ENCODE peak calls at places on chromosomes 11 and 22, in five cellular contexts. One of them, this sample, is unnamed.

GRCh38 chr11:2775083-2775625 is 75.4 kb upstream of the KCNQ1OT1 start:
- DNase-seq in K562: no peak
- DNase-seq in H1: no peak
- DNase-seq in transverse colon: no peak
- DNase-seq in spleen: peak; percentile 53
- DNase-seq in this sample: peak; percentile 14

GRCh38 chr11:44993971-44994705 is 43.5 kb upstream of the TP53I11 start:
- DNase-seq in K562: no peak
- DNase-seq in H1: no peak
- DNase-seq in transverse colon: no peak
- DNase-seq in spleen: no peak
- DNase-seq in this sample: no peak

GRCh38 chr11:45048870-45049825 is 97.3 kb upstream of the PRDM11 start:
- DNase-seq in K562: no peak
- DNase-seq in H1: no peak
- DNase-seq in transverse colon: no peak
- DNase-seq in spleen: no peak
- DNase-seq in this sample: no peak

GRCh38 chr11:12692238-12693074 is 18.2 kb downstream of the TEAD1 start:
- DNase-seq in K562: peak; percentile 72
- DNase-seq in H1: no peak
- DNase-seq in transverse colon: peak; percentile 92
- DNase-seq in spleen: no peak
- DNase-seq in this sample: peak; percentile 73

GRCh38 chr11:88827018-88827676 is 238.6 kb downstream of the GRM5 start:
- DNase-seq in K562: no peak
- DNase-seq in H1: no peak
- DNase-seq in transverse colon: no peak
- DNase-seq in spleen: no peak
- DNase-seq in this sample: no peak

GRCh38 chr11:44575962-44576361 is 10.5 kb downstream of the CD82 start:
- DNase-seq in K562: no peak
- DNase-seq in H1: no peak
- DNase-seq in transverse colon: no peak
- DNase-seq in spleen: no peak
- DNase-seq in this sample: no peak

GRCh38 chr11:16418698-16419097 is 62.4 kb upstream of the SOX6 start:
- DNase-seq in K562: no peak
- DNase-seq in H1: no peak
- DNase-seq in transverse colon: no peak
- DNase-seq in spleen: no peak
- DNase-seq in this sample: no peak

GRCh38 chr11:80188228-80188627 is 747.4 kb upstream of the TENM4 start:
- DNase-seq in K562: no peak
- DNase-seq in H1: no peak
- DNase-seq in transverse colon: no peak
- DNase-seq in spleen: no peak
- DNase-seq in this sample: no peak

GRCh38 chr11:2837096-2837601 is 48.4 kb downstream of the CDKN1C start:
- DNase-seq in K562: peak; percentile 82
- DNase-seq in H1: no peak
- DNase-seq in transverse colon: peak; percentile 68
- DNase-seq in spleen: no peak
- DNase-seq in this sample: peak; percentile 54

GRCh38 chr11:17280494-17281127 is 4.1 kb downstream of the NUCB2 start:
- DNase-seq in K562: no peak
- DNase-seq in H1: no peak
- DNase-seq in transverse colon: no peak
- DNase-seq in spleen: no peak
- DNase-seq in this sample: no peak

GRCh38 chr11:36577373-36577772 is 9.6 kb downstream of the RAG1 start:
- DNase-seq in K562: no peak
- DNase-seq in H1: no peak
- DNase-seq in transverse colon: no peak
- DNase-seq in spleen: no peak
- DNase-seq in this sample: no peak

GRCh38 chr11:79080506-79080905 is 360.3 kb downstream of the TENM4 start:
- DNase-seq in K562: no peak
- DNase-seq in H1: no peak
- DNase-seq in transverse colon: no peak
- DNase-seq in spleen: no peak
- DNase-seq in this sample: no peak

GRCh38 chr11:84673753-84674152 is 953.4 kb downstream of the DLG2 start:
- DNase-seq in K562: no peak
- DNase-seq in H1: no peak
- DNase-seq in transverse colon: no peak
- DNase-seq in spleen: no peak
- DNase-seq in this sample: no peak

GRCh38 chr22:44736581-44737413 is 15.6 kb upstream of the ARHGAP8 start:
- DNase-seq in K562: no peak
- DNase-seq in H1: no peak
- DNase-seq in transverse colon: no peak
- DNase-seq in spleen: no peak
- DNase-seq in this sample: no peak

GRCh38 chr22:44734278-44734677 is 18.1 kb upstream of the ARHGAP8 start:
- DNase-seq in K562: no peak
- DNase-seq in H1: no peak
- DNase-seq in transverse colon: no peak
- DNase-seq in spleen: no peak
- DNase-seq in this sample: no peak

GRCh38 chr22:44737414-44738346 is 14.7 kb upstream of the ARHGAP8 start:
- DNase-seq in K562: no peak
- DNase-seq in H1: no peak
- DNase-seq in transverse colon: no peak
- DNase-seq in spleen: no peak
- DNase-seq in this sample: no peak

GRCh38 chr22:44734801-44735517 is 17.4 kb upstream of the ARHGAP8 start:
- DNase-seq in K562: no peak
- DNase-seq in H1: no peak
- DNase-seq in transverse colon: no peak
- DNase-seq in spleen: no peak
- DNase-seq in this sample: no peak

GRCh38 chr22:44735518-44736428 is 16.6 kb upstream of the ARHGAP8 start:
- DNase-seq in K562: peak; percentile 71
- DNase-seq in H1: peak; percentile 49
- DNase-seq in transverse colon: peak; percentile 84
- DNase-seq in spleen: peak; percentile 94
- DNase-seq in this sample: no peak
- TF ChIP-seq POLR2AphosphoS5 in K562: no peak
- TF ChIP-seq POLR2AphosphoS5 in H1: no peak
- TF ChIP-seq POLR2AphosphoS5 in transverse colon: no peak
- TF ChIP-seq POLR2AphosphoS5 in spleen: peak; percentile 66
- TF ChIP-seq POLR2AphosphoS5 in this sample: peak; percentile 25

DNA sequence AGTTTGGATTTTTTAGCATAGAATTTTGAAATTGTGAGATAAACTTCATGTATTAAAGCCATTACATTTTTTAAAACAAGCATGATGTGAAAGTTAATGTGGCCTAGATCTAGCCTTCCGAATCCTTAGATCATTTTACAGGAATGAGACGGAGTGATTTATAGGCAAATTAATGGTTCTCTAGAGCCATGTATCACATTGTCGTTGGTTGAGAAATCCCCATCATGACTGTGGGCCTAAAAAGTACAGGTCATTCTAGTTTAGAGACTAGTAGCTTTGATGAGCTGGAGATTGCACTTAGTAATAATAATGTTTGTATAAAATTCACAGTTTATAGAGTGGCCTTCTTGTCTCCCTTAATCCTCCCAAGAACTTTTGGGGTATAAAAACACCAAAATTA is 7.1 kb downstream of the EWSR1 start:
- DNase-seq in K562: no peak
- DNase-seq in H1: no peak
- DNase-seq in transverse colon: no peak
- DNase-seq in spleen: no peak
- DNase-seq in this sample: no peak
- TF ChIP-seq POLR2A in K562: no peak
- TF ChIP-seq POLR2A in H1: no peak
- TF ChIP-seq POLR2A in transverse colon: no peak
- TF ChIP-seq POLR2A in spleen: no peak
- TF ChIP-seq POLR2A in this sample: no peak

GRCh38 chr11:537622-538430 is 499 bp downstream of the LRRC56 start:
- DNase-seq in K562: no peak
- DNase-seq in H1: no peak
- DNase-seq in transverse colon: no peak
- DNase-seq in spleen: no peak
- DNase-seq in this sample: no peak

GRCh38 chr11:538431-539051 is 1.2 kb downstream of the LRRC56 start:
- DNase-seq in K562: no peak
- DNase-seq in H1: no peak
- DNase-seq in transverse colon: no peak
- DNase-seq in spleen: peak; percentile 76
- DNase-seq in this sample: no peak

GRCh38 chr11:535519-536454 is at the start of gene HRAS:
- DNase-seq in K562: peak; percentile 96
- DNase-seq in H1: peak; percentile 70
- DNase-seq in transverse colon: peak; percentile 97
- DNase-seq in spleen: peak; percentile 98
- DNase-seq in this sample: peak; percentile 96

GRCh38 chr11:534592-535518 is 521 bp downstream of the HRAS start:
- DNase-seq in K562: peak; percentile 34
- DNase-seq in H1: no peak
- DNase-seq in transverse colon: no peak
- DNase-seq in spleen: peak; percentile 89
- DNase-seq in this sample: peak; percentile 82

GRCh38 chr11:536841-537621 is at the start of gene LRRC56:
- DNase-seq in K562: peak; percentile 95
- DNase-seq in H1: no peak
- DNase-seq in transverse colon: peak; percentile 93
- DNase-seq in spleen: peak; percentile 98
- DNase-seq in this sample: peak; percentile 83
- TF ChIP-seq POLR2AphosphoS5 in K562: no peak
- TF ChIP-seq POLR2AphosphoS5 in H1: no peak
- TF ChIP-seq POLR2AphosphoS5 in transverse colon: peak; percentile 25
- TF ChIP-seq POLR2AphosphoS5 in spleen: peak; percentile 93
- TF ChIP-seq POLR2AphosphoS5 in this sample: peak; percentile 51

DNA sequence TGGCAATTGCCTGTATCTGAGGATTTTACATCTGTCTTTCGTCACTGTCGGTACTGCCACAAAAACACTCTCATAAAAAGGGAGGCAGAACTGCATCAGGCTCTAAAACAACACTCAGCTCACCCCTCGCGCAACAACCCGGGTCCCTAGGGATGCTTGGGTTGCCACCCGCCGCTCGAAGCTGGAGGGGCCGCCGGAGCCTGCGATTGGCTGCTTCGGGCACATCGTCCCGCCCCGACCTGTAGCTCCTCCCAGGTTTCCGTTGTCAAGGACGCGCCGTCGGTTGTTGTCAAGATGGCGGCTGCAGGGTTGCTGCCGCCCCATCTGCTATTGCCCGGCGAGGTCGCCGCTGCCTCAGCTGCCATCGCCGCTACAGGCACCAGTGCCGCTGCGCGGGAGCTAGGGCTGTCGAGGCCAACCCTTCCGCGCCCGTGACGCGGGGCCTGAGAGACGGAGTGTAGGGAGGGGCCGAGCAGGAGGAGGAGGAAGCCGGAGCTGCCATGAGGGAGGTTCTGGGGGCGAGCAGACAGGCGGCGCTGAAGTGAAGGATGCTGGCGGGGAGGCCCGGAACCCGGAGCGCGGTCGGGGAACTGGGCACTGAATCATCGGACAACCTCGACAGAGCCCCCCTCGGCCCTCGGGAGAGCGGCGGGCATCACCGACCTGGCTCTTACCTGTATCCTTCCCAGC is at the start of gene CEP126:
- DNase-seq in K562: peak; percentile 70
- DNase-seq in H1: peak; percentile 89
- DNase-seq in transverse colon: peak; percentile 95
- DNase-seq in spleen: peak; percentile 97
- DNase-seq in this sample: peak; percentile 92
- TF ChIP-seq POLR2A in K562: no peak
- TF ChIP-seq POLR2A in H1: no peak
- TF ChIP-seq POLR2A in transverse colon: peak; percentile 50
- TF ChIP-seq POLR2A in spleen: no peak
- TF ChIP-seq POLR2A in this sample: peak; percentile 34

GRCh38 chr11:11424696-11425095 is 71.6 kb upstream of the CSNK2A3 start:
- DNase-seq in K562: no peak
- DNase-seq in H1: no peak
- DNase-seq in transverse colon: no peak
- DNase-seq in spleen: no peak
- DNase-seq in this sample: no peak

GRCh38 chr11:11428714-11429113 is 75.7 kb upstream of the CSNK2A3 start:
- DNase-seq in K562: no peak
- DNase-seq in H1: no peak
- DNase-seq in transverse colon: no peak
- DNase-seq in spleen: no peak
- DNase-seq in this sample: no peak

GRCh38 chr11:11425806-11426205 is 72.8 kb upstream of the CSNK2A3 start:
- DNase-seq in K562: no peak
- DNase-seq in H1: no peak
- DNase-seq in transverse colon: no peak
- DNase-seq in spleen: no peak
- DNase-seq in this sample: no peak

GRCh38 chr11:11426226-11426915 is 73.3 kb upstream of the CSNK2A3 start:
- DNase-seq in K562: no peak
- DNase-seq in H1: no peak
- DNase-seq in transverse colon: no peak
- DNase-seq in spleen: no peak
- DNase-seq in this sample: no peak

GRCh38 chr11:11427185-11427944 is 74.3 kb upstream of the CSNK2A3 start:
- DNase-seq in K562: no peak
- DNase-seq in H1: no peak
- DNase-seq in transverse colon: no peak
- DNase-seq in spleen: no peak
- DNase-seq in this sample: no peak
- TF ChIP-seq POLR2AphosphoS5 in K562: no peak
- TF ChIP-seq POLR2AphosphoS5 in H1: no peak
- TF ChIP-seq POLR2AphosphoS5 in transverse colon: peak; percentile 0
- TF ChIP-seq POLR2AphosphoS5 in spleen: no peak
- TF ChIP-seq POLR2AphosphoS5 in this sample: no peak

GRCh38 chr11:75347781-75348613 is 3.5 kb downstream of the ARRB1 start:
- DNase-seq in K562: peak; percentile 51
- DNase-seq in H1: no peak
- DNase-seq in transverse colon: no peak
- DNase-seq in spleen: no peak
- DNase-seq in this sample: no peak
- TF ChIP-seq POLR2A in K562: no peak
- TF ChIP-seq POLR2A in H1: no peak
- TF ChIP-seq POLR2A in transverse colon: no peak
- TF ChIP-seq POLR2A in spleen: no peak
- TF ChIP-seq POLR2A in this sample: no peak